ENCODE peak calls at places on chromosomes 6 and 20, in nine cellular contexts. One of them, this sample, is unnamed. For H3K36me3 and H3K4me1, the result is how much of the 10 kb centered on the place peaks cover.

GRCh38 chr6:99349620-99350141 is at the start of gene FAXC:
- DNase-seq in CD4-positive, alpha-beta memory T cell: no peak
- DNase-seq in HepG2: peak
- DNase-seq in HAP-1: peak
- DNase-seq in cardiac muscle cell: peak
- DNase-seq in ovary: peak
- DNase-seq in neuronal stem cell: peak
- DNase-seq in heart right ventricle: peak
- DNase-seq in testis: peak
- DNase-seq in this sample: peak

GRCh38 chr6:47697925-47698324 is 455 bp upstream of the ADGRF4 start:
- DNase-seq in CD4-positive, alpha-beta memory T cell: no peak
- DNase-seq in cardiac muscle cell: peak
- DNase-seq in HAP-1: no peak
- DNase-seq in testis: no peak
- DNase-seq in neuronal stem cell: no peak
- DNase-seq in heart right ventricle: no peak
- DNase-seq in HepG2: no peak
- DNase-seq in ovary: no peak
- DNase-seq in this sample: no peak

GRCh38 chr6:125377621-125378020 is 75.9 kb upstream of the HDDC2 start:
- DNase-seq in heart right ventricle: no peak
- DNase-seq in CD4-positive, alpha-beta memory T cell: no peak
- DNase-seq in HAP-1: no peak
- DNase-seq in HepG2: no peak
- DNase-seq in ovary: no peak
- DNase-seq in cardiac muscle cell: peak
- DNase-seq in neuronal stem cell: no peak
- DNase-seq in testis: no peak
- DNase-seq in this sample: no peak

GRCh38 chr6:116229287-116229913 is 24.5 kb downstream of the TSPYL4 start:
- DNase-seq in CD4-positive, alpha-beta memory T cell: no peak
- DNase-seq in HAP-1: peak
- DNase-seq in neuronal stem cell: peak
- DNase-seq in ovary: peak
- DNase-seq in cardiac muscle cell: peak
- DNase-seq in HepG2: no peak
- DNase-seq in heart right ventricle: peak
- DNase-seq in testis: peak
- DNase-seq in this sample: no peak

GRCh38 chr6:9901376-9901775 is 513.5 kb downstream of the TFAP2A start:
- DNase-seq in HepG2: no peak
- DNase-seq in HAP-1: no peak
- DNase-seq in CD4-positive, alpha-beta memory T cell: no peak
- DNase-seq in ovary: no peak
- DNase-seq in testis: no peak
- DNase-seq in neuronal stem cell: no peak
- DNase-seq in cardiac muscle cell: no peak
- DNase-seq in heart right ventricle: no peak
- DNase-seq in this sample: no peak

GRCh38 chr6:148416309-148416965 is 73.8 kb downstream of the SASH1 start:
- DNase-seq in neuronal stem cell: no peak
- DNase-seq in cardiac muscle cell: no peak
- DNase-seq in CD4-positive, alpha-beta memory T cell: no peak
- DNase-seq in HepG2: no peak
- DNase-seq in ovary: no peak
- DNase-seq in heart right ventricle: no peak
- DNase-seq in testis: no peak
- DNase-seq in HAP-1: no peak
- DNase-seq in this sample: no peak

GRCh38 chr6:90537723-90538407 is 49.0 kb downstream of the MAP3K7 start:
- DNase-seq in cardiac muscle cell: peak
- DNase-seq in HepG2: no peak
- DNase-seq in CD4-positive, alpha-beta memory T cell: no peak
- DNase-seq in neuronal stem cell: no peak
- DNase-seq in heart right ventricle: no peak
- DNase-seq in ovary: no peak
- DNase-seq in HAP-1: no peak
- DNase-seq in testis: no peak
- DNase-seq in this sample: no peak

GRCh38 chr20:62625921-62626547 is 16.3 kb upstream of the SLCO4A1 start:
- DNase-seq in heart right ventricle: no peak
- DNase-seq in CD4-positive, alpha-beta memory T cell: no peak
- DNase-seq in ovary: no peak
- DNase-seq in cardiac muscle cell: no peak
- DNase-seq in neuronal stem cell: no peak
- DNase-seq in HAP-1: no peak
- DNase-seq in testis: no peak
- DNase-seq in HepG2: no peak
- DNase-seq in this sample: no peak

GRCh38 chr6:129748212-129748900 is 38.4 kb upstream of the ARHGAP18 start:
- DNase-seq in heart right ventricle: no peak
- DNase-seq in neuronal stem cell: no peak
- DNase-seq in ovary: peak
- DNase-seq in cardiac muscle cell: peak
- DNase-seq in HepG2: peak
- DNase-seq in CD4-positive, alpha-beta memory T cell: peak
- DNase-seq in HAP-1: no peak
- DNase-seq in testis: no peak
- DNase-seq in this sample: peak

GRCh38 chr20:35318502-35319157 is 26.4 kb upstream of the FAM83C start:
- DNase-seq in cardiac muscle cell: peak
- DNase-seq in heart right ventricle: no peak
- DNase-seq in HepG2: peak
- DNase-seq in neuronal stem cell: no peak
- DNase-seq in ovary: no peak
- DNase-seq in HAP-1: no peak
- DNase-seq in CD4-positive, alpha-beta memory T cell: no peak
- DNase-seq in testis: no peak
- DNase-seq in this sample: peak

GRCh38 chr6:42020967-42021366 is 29.4 kb upstream of the TAF8 start:
- DNase-seq in CD4-positive, alpha-beta memory T cell: no peak
- DNase-seq in heart right ventricle: no peak
- DNase-seq in cardiac muscle cell: no peak
- DNase-seq in ovary: no peak
- DNase-seq in HepG2: no peak
- DNase-seq in neuronal stem cell: no peak
- DNase-seq in HAP-1: no peak
- DNase-seq in testis: no peak
- DNase-seq in this sample: no peak

GRCh38 chr6:108758884-108759283 is 89.3 kb upstream of the ARMC2 start:
- DNase-seq in neuronal stem cell: no peak
- DNase-seq in testis: no peak
- DNase-seq in ovary: peak
- DNase-seq in HepG2: no peak
- DNase-seq in cardiac muscle cell: no peak
- DNase-seq in heart right ventricle: no peak
- DNase-seq in HAP-1: no peak
- DNase-seq in CD4-positive, alpha-beta memory T cell: no peak
- DNase-seq in this sample: no peak

GRCh38 chr6:38043259-38043753 is 223.8 kb downstream of the ZFAND3 start:
- DNase-seq in ovary: no peak
- DNase-seq in HepG2: no peak
- DNase-seq in HAP-1: no peak
- DNase-seq in cardiac muscle cell: no peak
- DNase-seq in heart right ventricle: no peak
- DNase-seq in testis: no peak
- DNase-seq in neuronal stem cell: no peak
- DNase-seq in CD4-positive, alpha-beta memory T cell: no peak
- DNase-seq in this sample: no peak

GRCh38 chr6:105790635-105791034 is 295.5 kb upstream of the PRDM1 start:
- DNase-seq in HAP-1: no peak
- DNase-seq in neuronal stem cell: no peak
- DNase-seq in HepG2: no peak
- DNase-seq in CD4-positive, alpha-beta memory T cell: no peak
- DNase-seq in testis: no peak
- DNase-seq in ovary: no peak
- DNase-seq in heart right ventricle: no peak
- DNase-seq in cardiac muscle cell: no peak
- DNase-seq in this sample: no peak

GRCh38 chr6:33578588-33579011 is 1.5 kb downstream of the BAK1 start:
- DNase-seq in neuronal stem cell: no peak
- DNase-seq in heart right ventricle: no peak
- DNase-seq in HAP-1: no peak
- DNase-seq in testis: no peak
- DNase-seq in CD4-positive, alpha-beta memory T cell: peak
- DNase-seq in ovary: no peak
- DNase-seq in HepG2: no peak
- DNase-seq in cardiac muscle cell: no peak
- DNase-seq in this sample: peak

DNA sequence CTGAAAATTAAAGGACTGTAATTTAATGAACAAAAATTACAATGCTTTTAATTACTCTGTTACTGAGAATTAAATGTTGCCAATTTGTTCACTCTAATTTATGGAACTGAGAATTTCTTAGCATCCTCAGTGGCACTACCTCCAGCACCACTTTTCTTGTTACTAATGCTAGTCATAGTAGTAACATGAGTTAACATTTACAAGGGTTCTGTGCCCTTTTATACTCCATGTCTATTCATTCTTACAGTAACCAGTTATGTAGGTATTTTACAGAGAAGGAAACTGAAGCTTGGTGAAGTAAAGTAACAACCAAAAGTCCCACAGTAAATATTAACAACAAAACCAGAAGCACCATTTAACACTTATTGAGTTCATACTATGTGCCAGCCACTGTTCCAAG is 34.3 kb downstream of the RARS2 start:
- DNase-seq in HepG2: no peak
- DNase-seq in testis: no peak
- DNase-seq in ovary: no peak
- DNase-seq in HAP-1: no peak
- DNase-seq in heart right ventricle: no peak
- DNase-seq in CD4-positive, alpha-beta memory T cell: no peak
- DNase-seq in neuronal stem cell: no peak
- DNase-seq in cardiac muscle cell: no peak
- DNase-seq in this sample: no peak
- H3K36me3 ChIP-seq in HepG2: half or more
- H3K36me3 ChIP-seq in testis: under half
- H3K36me3 ChIP-seq in ovary: under half
- H3K36me3 ChIP-seq in HAP-1: under half
- H3K36me3 ChIP-seq in heart right ventricle: under half
- H3K36me3 ChIP-seq in CD4-positive, alpha-beta memory T cell: under half
- H3K36me3 ChIP-seq in neuronal stem cell: half or more
- H3K36me3 ChIP-seq in cardiac muscle cell: under half
- H3K36me3 ChIP-seq in this sample: under half

DNA sequence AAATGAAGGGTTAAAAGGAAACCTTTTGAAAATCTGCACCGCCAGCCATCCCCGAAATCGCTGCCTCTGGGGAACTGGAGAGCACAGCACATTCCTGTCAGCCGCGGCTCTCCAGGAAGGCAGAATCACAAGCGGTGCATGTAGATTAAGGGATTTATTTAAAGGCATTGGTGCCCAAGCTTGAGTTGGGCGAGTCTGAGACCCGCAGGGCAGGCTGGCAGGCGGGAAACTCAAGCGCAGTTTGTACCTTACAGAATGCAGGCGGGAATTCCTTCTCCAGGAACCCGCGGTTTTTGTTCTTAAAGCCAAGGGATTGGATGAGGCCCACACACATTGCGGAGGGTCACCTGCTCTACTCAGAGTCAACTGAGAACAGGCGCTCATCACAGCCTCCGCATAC is 10.8 kb downstream of the GPR31 start:
- DNase-seq in HepG2: no peak
- DNase-seq in HAP-1: no peak
- DNase-seq in testis: peak
- DNase-seq in ovary: no peak
- DNase-seq in CD4-positive, alpha-beta memory T cell: no peak
- DNase-seq in heart right ventricle: no peak
- DNase-seq in cardiac muscle cell: no peak
- DNase-seq in neuronal stem cell: no peak
- DNase-seq in this sample: no peak
- H3K4me3 ChIP-seq in HepG2: no peak
- H3K4me3 ChIP-seq in HAP-1: no peak
- H3K4me3 ChIP-seq in testis: peak
- H3K4me3 ChIP-seq in ovary: no peak
- H3K4me3 ChIP-seq in CD4-positive, alpha-beta memory T cell: no peak
- H3K4me3 ChIP-seq in heart right ventricle: no peak
- H3K4me3 ChIP-seq in cardiac muscle cell: no peak
- H3K4me3 ChIP-seq in neuronal stem cell: no peak
- H3K4me3 ChIP-seq in this sample: no peak

DNA sequence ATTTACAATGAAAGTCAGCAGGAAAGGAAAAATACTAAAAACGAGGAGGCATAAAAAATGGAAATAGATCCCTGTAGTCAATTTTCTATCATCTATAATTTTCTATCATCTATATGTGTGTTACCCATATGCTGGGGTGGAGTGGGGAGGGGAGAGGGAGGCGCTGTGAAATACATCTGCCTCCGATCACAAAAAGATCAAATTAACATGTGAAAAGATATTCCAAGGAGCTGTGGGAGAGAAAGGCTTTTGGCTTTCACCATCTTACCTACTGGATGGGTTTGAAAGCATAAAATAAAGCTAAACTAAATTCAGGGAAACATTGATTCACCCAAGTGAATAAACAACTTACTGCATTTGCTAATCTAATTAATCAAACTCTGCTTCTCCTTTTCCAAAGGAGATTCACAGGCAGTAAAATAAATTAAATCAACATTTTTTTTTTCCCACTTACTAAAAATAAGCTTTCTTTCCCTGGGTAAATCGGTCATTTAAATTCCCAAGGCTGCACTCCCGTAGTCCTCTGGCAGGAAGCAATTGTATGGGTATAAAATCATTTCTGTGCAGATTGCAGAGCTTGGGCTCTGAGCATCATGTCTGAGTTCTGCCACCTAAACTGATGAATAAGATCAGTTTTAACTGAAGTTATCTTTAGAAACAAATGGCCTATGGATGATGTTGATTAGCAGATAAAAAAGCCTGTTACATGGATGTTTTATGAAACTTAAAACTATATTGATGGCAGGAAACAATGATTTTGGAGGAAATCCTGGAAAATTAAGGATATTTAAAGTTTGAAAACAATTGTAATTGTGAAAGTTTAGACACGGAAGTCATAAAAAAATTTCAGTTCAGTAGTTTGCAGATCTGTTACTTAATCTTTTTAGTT is 147.9 kb downstream of the SOX4 start:
- DNase-seq in testis: no peak
- DNase-seq in HepG2: no peak
- DNase-seq in cardiac muscle cell: no peak
- DNase-seq in neuronal stem cell: no peak
- DNase-seq in ovary: no peak
- DNase-seq in HAP-1: peak
- DNase-seq in heart right ventricle: no peak
- DNase-seq in CD4-positive, alpha-beta memory T cell: no peak
- DNase-seq in this sample: no peak
- H3K4me1 ChIP-seq in testis: under half
- H3K4me1 ChIP-seq in HepG2: under half
- H3K4me1 ChIP-seq in cardiac muscle cell: under half
- H3K4me1 ChIP-seq in neuronal stem cell: under half
- H3K4me1 ChIP-seq in ovary: under half
- H3K4me1 ChIP-seq in HAP-1: under half
- H3K4me1 ChIP-seq in heart right ventricle: under half
- H3K4me1 ChIP-seq in CD4-positive, alpha-beta memory T cell: under half
- H3K4me1 ChIP-seq in this sample: under half

GRCh38 chr20:41615110-41615509 is 3.1 kb downstream of the CHD6 start:
- DNase-seq in HepG2: peak
- DNase-seq in CD4-positive, alpha-beta memory T cell: no peak
- DNase-seq in ovary: no peak
- DNase-seq in testis: no peak
- DNase-seq in HAP-1: no peak
- DNase-seq in neuronal stem cell: no peak
- DNase-seq in cardiac muscle cell: no peak
- DNase-seq in heart right ventricle: no peak
- DNase-seq in this sample: no peak
- H3K36me3 ChIP-seq in HepG2: under half
- H3K36me3 ChIP-seq in CD4-positive, alpha-beta memory T cell: under half
- H3K36me3 ChIP-seq in ovary: under half
- H3K36me3 ChIP-seq in testis: under half
- H3K36me3 ChIP-seq in HAP-1: under half
- H3K36me3 ChIP-seq in neuronal stem cell: under half
- H3K36me3 ChIP-seq in cardiac muscle cell: under half
- H3K36me3 ChIP-seq in heart right ventricle: under half
- H3K36me3 ChIP-seq in this sample: under half

This sample was measured in small intestine.